ENCODE peak calls at places on chromosomes 12 and 14, in four cellular contexts. G is neural progenitor cell, K is GM23338, Q is PC-9. Z is an unnamed sample. For H3K4me1 and H3F3A, the result is how much of the 10 kb centered on the place peaks cover.

GRCh38 chr12:13198921-13199320 is 2.4 kb downstream of the EMP1 start:
- DNase-seq in G (no peak), K (no peak), Q (peak), Z (no peak)

GRCh38 chr14:33510991-33511390 is 439.9 kb downstream of the EGLN3 start:
- DNase-seq in G (no peak), K (no peak), Q (no peak), Z (no peak)

GRCh38 chr12:130147875-130148596 is 14.2 kb upstream of the FZD10 start:
- DNase-seq in G (no peak), K (no peak), Q (no peak), Z (no peak)

GRCh38 chr14:34965912-34966311 is 16.9 kb upstream of the SRP54 start:
- DNase-seq in G (no peak), K (no peak), Q (no peak), Z (no peak)

GRCh38 chr12:89311703-89312293 is 40.5 kb downstream of the DUSP6 start:
- DNase-seq in G (no peak), K (no peak), Q (no peak), Z (no peak)

GRCh38 chr14:37709419-37710195 is 114.2 kb downstream of the TTC6 start:
- DNase-seq in G (no peak), K (peak), Q (no peak), Z (peak)

GRCh38 chr12:49461221-49461620 is 77.6 kb upstream of the KCNH3 start:
- DNase-seq in G (no peak), K (no peak), Q (no peak), Z (no peak)

GRCh38 chr12:109738209-109738608 is 24.6 kb downstream of the FAM222A start:
- DNase-seq in G (no peak), K (no peak), Q (no peak), Z (no peak)

GRCh38 chr12:49518914-49519573 is 19.8 kb upstream of the KCNH3 start:
- DNase-seq in G (no peak), K (no peak), Q (no peak), Z (peak)

GRCh38 chr12:49872781-49873181 is 29.9 kb upstream of the BCDIN3D start:
- DNase-seq in G (no peak), K (no peak), Q (no peak), Z (no peak)

GRCh38 chr14:95220663-95221231 is 63.4 kb upstream of the DICER1 start:
- DNase-seq in G (peak), K (peak), Q (no peak), Z (no peak)

GRCh38 chr14:75452900-75453816 is 25.3 kb downstream of the JDP2 start:
- DNase-seq in G (peak), K (peak), Q (peak), Z (peak)

GRCh38 chr12:52391618-52392002 is 6.2 kb upstream of the KRT84 start:
- DNase-seq in G (no peak), K (no peak), Q (no peak), Z (no peak)

GRCh38 chr14:45089813-45090212 is 5.9 kb downstream of the PRPF39 start:
- DNase-seq in G (no peak), K (no peak), Q (no peak), Z (peak)

GRCh38 chr12:26855337-26856089 is 22.5 kb upstream of the ITPR2 start:
- DNase-seq in G (no peak), K (no peak), Q (no peak), Z (no peak)

GRCh38 chr12:98440165-98440581 is 75.2 kb upstream of the TMPO start:
- DNase-seq in G (no peak), K (no peak), Q (peak), Z (peak)

GRCh38 chr14:52950410-52950897 is 396 bp downstream of the FERMT2 start:
- DNase-seq in G (peak), K (peak), Q (peak), Z (no peak)

GRCh38 chr12:6367065-6367968 is 8.0 kb downstream of the SCNN1A start:
- DNase-seq in G (no peak), K (no peak), Q (no peak), Z (peak)

GRCh38 chr14:70663707-70664179 is 22.0 kb downstream of the TTC9 start:
- DNase-seq in G (no peak), K (no peak), Q (no peak), Z (no peak)

GRCh38 chr12:121114019-121114639 is 18.5 kb upstream of the P2RX7 start:
- DNase-seq in G (no peak), K (no peak), Q (no peak), Z (no peak)

GRCh38 chr14:99699861-99700260 is 15.8 kb downstream of the CYP46A1 start:
- DNase-seq in G (no peak), K (no peak), Q (no peak), Z (no peak)

GRCh38 chr12:3752096-3752709 is 706 bp downstream of the CRACR2A start:
- DNase-seq in G (no peak), K (no peak), Q (no peak), Z (no peak)

GRCh38 chr12:53005215-53005985 is 856 bp upstream of the EIF4B start:
- DNase-seq in G (peak), K (peak), Q (no peak), Z (no peak)

GRCh38 chr12:24803406-24804245 is 145.3 kb downstream of the BCAT1 start:
- DNase-seq in G (no peak), K (no peak), Q (no peak), Z (no peak)

GRCh38 chr12:63845726-63846125 is 1.2 kb downstream of the SRGAP1 start:
- DNase-seq in G (no peak), K (no peak), Q (no peak), Z (peak)

GRCh38 chr12:42094277-42094676 is 50.4 kb downstream of the GXYLT1 start:
- DNase-seq in G (no peak), K (no peak), Q (peak), Z (peak)

GRCh38 chr14:73180385-73180805 is 44.1 kb downstream of the PSEN1 start:
- DNase-seq in G (no peak), K (no peak), Q (no peak), Z (peak)

GRCh38 chr12:80778005-80778541 is 61.4 kb downstream of the MYF5 start:
- DNase-seq in G (no peak), K (no peak), Q (peak), Z (peak)

GRCh38 chr12:131321988-131322387 is 368.3 kb downstream of the ADGRD1 start:
- DNase-seq in G (no peak), K (peak), Q (no peak), Z (no peak)
- H3K4me1 ChIP-seq in G (under half), K (under half), Q (under half), Z (under half)

GRCh38 chr12:68824131-68824530 is 16.2 kb downstream of the MDM2 start:
- DNase-seq in G (no peak), K (no peak), Q (no peak), Z (no peak)

GRCh38 chr12:68823711-68824110 is 15.7 kb downstream of the MDM2 start:
- DNase-seq in G (no peak), K (no peak), Q (no peak), Z (no peak)

GRCh38 chr12:68825569-68826217 is 17.7 kb downstream of the MDM2 start:
- DNase-seq in G (no peak), K (no peak), Q (no peak), Z (no peak)

GRCh38 chr12:68824597-68825250 is 16.7 kb downstream of the MDM2 start:
- DNase-seq in G (no peak), K (no peak), Q (no peak), Z (no peak)

DNA sequence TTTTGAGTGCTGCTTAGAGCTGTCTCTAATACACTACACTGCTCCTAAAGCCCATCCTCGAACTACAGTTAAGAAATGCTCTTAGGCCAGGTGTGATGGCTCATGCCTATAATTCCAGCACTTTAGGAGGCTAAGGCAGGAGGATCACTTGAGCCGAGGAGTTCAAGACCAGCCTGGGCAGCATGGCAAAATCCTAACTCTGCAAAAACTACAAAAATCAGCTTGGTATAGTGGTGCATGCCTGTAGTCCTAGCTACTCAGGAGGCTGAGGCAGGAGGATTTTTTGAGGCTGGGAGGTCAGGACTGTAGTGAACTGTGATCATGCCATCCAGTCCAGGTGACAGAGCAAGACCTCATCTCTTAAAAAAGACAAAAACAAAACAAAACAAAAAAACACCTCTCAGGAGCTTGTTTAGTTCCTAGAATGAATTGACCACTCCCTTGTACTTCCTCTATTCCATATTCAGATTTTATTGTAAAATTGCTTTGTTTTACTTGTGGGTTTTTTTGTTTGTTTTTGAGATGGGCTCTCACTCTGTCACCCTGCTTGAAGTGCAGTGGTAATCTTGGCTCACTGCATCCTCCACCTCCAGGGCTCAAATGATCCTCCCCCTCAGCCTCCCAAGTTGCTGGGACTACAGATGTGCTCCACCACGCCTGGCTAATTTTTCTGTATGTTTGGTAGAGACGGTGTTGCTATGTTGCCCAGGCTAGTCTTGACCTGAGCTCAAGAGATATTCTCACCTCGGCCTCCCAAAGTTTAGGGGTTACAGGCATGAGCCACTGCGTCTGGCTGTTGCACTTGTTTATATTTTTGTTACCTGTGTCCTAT is 13.6 kb downstream of the MDM2 start:
- DNase-seq in G (no peak), K (no peak), Q (no peak), Z (no peak)
- H3F3A ChIP-seq in G (under half), K (under half), Q (under half), Z (under half)

GRCh38 chr12:107235600-107235999 is 142.3 kb upstream of the CRY1 start:
- DNase-seq in G (no peak), K (no peak), Q (no peak), Z (no peak)
- H3K4me1 ChIP-seq in G (under half), K (under half), Q (under half), Z (under half)

GRCh38 chr14:68145539-68145938 is 326.0 kb downstream of the RAD51B start:
- DNase-seq in G (no peak), K (no peak), Q (no peak), Z (no peak)
- H3F3A ChIP-seq in G (under half), K (under half), Q (under half), Z (under half)

GRCh38 chr14:68475802-68476201 is 317.1 kb downstream of the ZFP36L1 start:
- DNase-seq in G (no peak), K (no peak), Q (no peak), Z (no peak)
- H3K4me1 ChIP-seq in G (half or more), K (under half), Q (half or more), Z (under half)

DNA sequence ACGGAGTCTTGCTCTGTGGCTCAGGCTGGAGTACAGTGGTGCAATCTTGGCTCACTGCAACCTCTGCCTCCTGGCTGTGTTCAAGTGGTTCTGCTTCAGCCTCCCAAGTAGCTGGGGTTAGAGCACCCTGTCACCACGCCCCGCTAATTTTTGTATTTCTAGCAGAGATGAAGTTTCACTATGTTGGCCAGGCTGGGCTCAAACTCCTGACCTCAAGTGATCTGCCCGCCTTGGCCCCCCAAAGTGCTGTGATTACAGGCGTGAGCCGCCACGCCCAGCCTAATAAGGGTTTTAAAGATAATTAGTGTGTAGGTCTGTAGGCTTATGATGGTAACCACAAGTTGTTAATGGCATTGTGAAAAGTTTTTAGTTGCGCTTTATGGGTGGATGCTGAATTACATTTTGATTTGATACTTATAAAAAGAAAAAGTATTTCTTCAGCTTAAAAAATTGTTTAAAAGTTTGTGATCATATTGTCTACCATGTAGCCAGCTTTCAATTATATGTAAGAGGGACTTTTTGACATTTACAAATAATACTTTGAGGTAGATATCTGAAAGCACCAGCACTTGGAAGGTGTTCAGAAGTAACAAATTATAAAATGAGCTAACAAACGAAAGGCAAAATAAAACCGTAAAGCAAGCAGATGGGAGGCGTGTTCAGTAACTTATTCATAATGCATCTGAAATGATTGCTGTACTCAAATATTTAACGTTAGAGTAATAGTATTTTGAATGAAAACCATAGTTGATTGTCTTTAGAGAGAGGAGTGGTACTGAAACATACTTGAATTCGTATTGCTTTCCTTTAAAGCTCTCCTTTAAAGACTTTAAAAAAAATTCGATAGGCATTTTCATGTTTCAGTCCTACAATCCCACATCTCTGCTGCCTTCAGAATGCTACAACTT is 37.1 kb downstream of the MDM2 start:
- DNase-seq in G (no peak), K (no peak), Q (no peak), Z (no peak)
- H3F3A ChIP-seq in G (under half), K (under half), Q (under half), Z (under half)

DNA sequence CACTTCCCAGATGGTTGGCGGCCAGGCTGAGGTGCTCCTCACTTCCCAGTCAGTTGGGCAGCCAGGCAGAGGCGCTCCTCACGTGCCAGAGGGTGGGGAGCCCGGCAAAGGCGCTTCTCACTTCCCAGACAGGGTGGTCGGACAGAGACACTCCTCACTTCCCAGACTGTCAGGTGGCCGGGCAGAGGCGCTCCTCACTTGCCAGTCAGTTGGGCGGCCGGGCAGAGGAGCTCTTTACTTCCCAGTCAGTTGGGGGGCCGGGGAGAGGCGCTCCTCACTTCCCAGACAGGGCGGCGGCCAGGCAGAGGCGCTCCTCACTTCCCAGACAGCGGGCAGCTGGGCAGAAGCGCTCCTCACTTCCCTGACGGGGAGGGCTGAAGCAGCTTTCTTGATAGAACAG is 143.0 kb upstream of the ARID2 start:
- DNase-seq in G (no peak), K (no peak), Q (no peak), Z (no peak)
- H3K4me1 ChIP-seq in G (under half), K (under half), Q (under half), Z (under half)